ENCODE peak calls at places on chromosomes 5 and 9, in seven cellular contexts. Z is H9, B is mesenchymal stem cell, T is IMR-90, I is neuronal stem cell, Y is trophoblast cell, V is H1. N is an unnamed sample.

GRCh38 chr5:43569236-43569635 is 12.4 kb upstream of the PAIP1 start:
- DNase-seq in Y (no peak), Z (no peak), V (no peak), T (no peak), I (no peak), B (no peak), N (no peak)

GRCh38 chr5:166845044-166845443 is 1446.4 kb upstream of the WWC1 start:
- DNase-seq in Z (no peak), I (peak; percentile 56), T (no peak), B (peak; percentile 40), V (no peak), Y (peak; percentile 43), N (peak; percentile 33)

GRCh38 chr5:82365026-82365425 is 86.9 kb upstream of the RPS23 start:
- DNase-seq in I (no peak), B (no peak), V (no peak), T (no peak), Y (no peak), Z (no peak), N (no peak)

GRCh38 chr9:128705051-128705965 is 3.0 kb downstream of the PKN3 start:
- DNase-seq in T (no peak), Y (no peak), I (no peak), V (no peak), Z (peak; percentile 26), B (no peak), N (no peak)

GRCh38 chr5:149317281-149318048 is 27.8 kb upstream of the GRPEL2 start:
- DNase-seq in Z (no peak), B (peak; percentile 65), V (no peak), Y (peak; percentile 52), T (peak; percentile 58), I (peak; percentile 26), N (peak; percentile 52)

GRCh38 chr5:167294861-167295685 is 996.4 kb upstream of the WWC1 start:
- DNase-seq in T (peak; percentile 91), B (peak; percentile 96), Y (peak; percentile 20), V (no peak), I (no peak), Z (no peak), N (peak; percentile 83)

GRCh38 chr9:137461663-137462395 is 2.7 kb upstream of the NSMF start:
- DNase-seq in V (peak; percentile 66), T (no peak), Y (peak; percentile 58), I (no peak), B (peak; percentile 43), Z (peak; percentile 94), N (peak; percentile 82)

GRCh38 chr5:43802119-43802518 is 199.1 kb downstream of the NNT start:
- DNase-seq in Y (no peak), Z (no peak), V (no peak), B (no peak), I (no peak), T (peak; percentile 20), N (no peak)

GRCh38 chr9:114112778-114113585 is 13.9 kb upstream of the KIF12 start:
- DNase-seq in Z (no peak), Y (peak; percentile 56), V (no peak), I (no peak), T (peak; percentile 75), B (peak; percentile 45), N (no peak)

GRCh38 chr5:6745706-6746217 is 32.5 kb downstream of the TENT4A start:
- DNase-seq in V (no peak), B (peak; percentile 68), Z (no peak), T (peak; percentile 79), Y (peak; percentile 75), I (no peak), N (peak; percentile 33)

GRCh38 chr9:113381909-113382411 is 5.2 kb upstream of the HDHD3 start:
- DNase-seq in T (no peak), Y (peak; percentile 54), B (no peak), I (no peak), Z (no peak), V (no peak), N (no peak)

GRCh38 chr5:56359429-56359781 is 126.3 kb upstream of the ANKRD55 start:
- DNase-seq in Z (no peak), T (no peak), B (no peak), Y (no peak), V (no peak), I (no peak), N (no peak)

GRCh38 chr9:86944974-86945867 is 2.1 kb downstream of the GAS1 start:
- DNase-seq in T (peak; percentile 39), B (peak; percentile 16), Y (no peak), Z (peak; percentile 52), V (no peak), I (no peak), N (peak; percentile 59)

GRCh38 chr9:98808879-98809278 is 1.4 kb downstream of the GALNT12 start:
- DNase-seq in Y (no peak), V (no peak), B (no peak), Z (no peak), I (no peak), T (no peak), N (no peak)

GRCh38 chr9:98809311-98810105 is 2.0 kb downstream of the GALNT12 start:
- DNase-seq in T (no peak), V (no peak), Y (no peak), Z (no peak), B (no peak), I (peak; percentile 55), N (peak; percentile 89)

GRCh38 chr9:98807070-98807810 is at the start of gene GALNT12:
- DNase-seq in I (no peak), B (no peak), Z (peak; percentile 67), V (no peak), Y (peak; percentile 21), T (no peak), N (peak; percentile 57)

GRCh38 chr9:98807811-98808195 is 333 bp downstream of the GALNT12 start:
- DNase-seq in B (peak; percentile 22), I (no peak), V (no peak), Z (no peak), T (no peak), Y (peak; percentile 39), N (no peak)

GRCh38 chr9:98808411-98808815 is 943 bp downstream of the GALNT12 start:
- DNase-seq in T (no peak), I (no peak), Y (no peak), Z (no peak), B (no peak), V (no peak), N (no peak)
- H3K18ac ChIP-seq in T (no peak overlapping the region), I (peak overlapping the region; percentile 1), Y (no peak overlapping the region), Z (no peak overlapping the region), B (no peak overlapping the region), V (peak overlapping the region; percentile 4), N (no peak overlapping the region)

GRCh38 chr5:2193142-2193922 is 310.6 kb upstream of the IRX4 start:
- DNase-seq in I (no peak), Y (no peak), Z (no peak), T (no peak), B (no peak), V (no peak), N (no peak)

GRCh38 chr5:2191972-2192371 is 309.2 kb upstream of the IRX4 start:
- DNase-seq in T (no peak), V (no peak), Y (no peak), B (no peak), Z (peak; percentile 25), I (no peak), N (peak; percentile 14)

GRCh38 chr5:2190549-2190948 is 307.8 kb upstream of the IRX4 start:
- DNase-seq in B (no peak), V (no peak), I (no peak), Z (no peak), Y (no peak), T (no peak), N (no peak)

GRCh38 chr5:2193923-2194555 is 311.3 kb upstream of the IRX4 start:
- DNase-seq in I (no peak), V (no peak), Y (no peak), B (no peak), T (no peak), Z (no peak), N (no peak)

GRCh38 chr5:2192496-2192895 is 309.8 kb upstream of the IRX4 start:
- DNase-seq in B (no peak), V (no peak), I (no peak), Y (no peak), Z (peak; percentile 17), T (no peak), N (no peak)
- H3K18ac ChIP-seq in B (no peak overlapping the region), V (no peak overlapping the region), I (peak overlapping the region; percentile 62), Y (no peak overlapping the region), Z (no peak overlapping the region), T (no peak overlapping the region), N (no peak overlapping the region)

DNA sequence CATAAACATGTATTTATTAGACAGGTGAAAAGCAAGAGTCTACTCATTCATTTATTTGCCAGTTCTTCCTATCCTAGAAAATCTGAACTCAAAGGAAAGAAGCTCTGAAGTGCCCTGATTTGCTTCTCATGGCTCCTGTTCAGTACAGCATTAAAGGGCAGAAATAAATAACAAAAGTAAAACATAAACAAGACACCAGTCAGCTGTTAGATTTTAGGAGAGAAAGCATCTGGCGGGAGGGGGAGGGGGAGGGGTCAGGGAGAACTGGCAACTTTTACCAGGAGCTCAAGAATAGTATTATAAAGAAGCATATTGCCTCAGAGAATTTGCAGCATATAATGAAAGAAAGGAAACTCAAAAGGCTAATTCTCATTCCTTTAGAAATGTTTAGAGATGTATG is 68.2 kb downstream of the SEMA6A start:
- DNase-seq in Y (no peak), B (peak; percentile 17), V (no peak), I (no peak), T (no peak), Z (no peak), N (no peak)
- H3K18ac ChIP-seq in Y (no peak overlapping the region), B (no peak overlapping the region), V (no peak overlapping the region), I (no peak overlapping the region), T (no peak overlapping the region), Z (no peak overlapping the region), N (no peak overlapping the region)

GRCh38 chr9:107874137-107874536 is 384.6 kb upstream of the KLF4 start:
- DNase-seq in T (no peak), I (no peak), Y (no peak), B (no peak), Z (no peak), V (no peak), N (no peak)
- H3K18ac ChIP-seq in T (no peak overlapping the region), I (no peak overlapping the region), Y (no peak overlapping the region), B (no peak overlapping the region), Z (no peak overlapping the region), V (no peak overlapping the region), N (no peak overlapping the region)

GRCh38 chr9:107720511-107720910 is 230.9 kb upstream of the KLF4 start:
- DNase-seq in V (no peak), Y (no peak), Z (no peak), I (no peak), B (no peak), T (no peak), N (no peak)
- H3K18ac ChIP-seq in V (no peak overlapping the region), Y (no peak overlapping the region), Z (no peak overlapping the region), I (no peak overlapping the region), B (no peak overlapping the region), T (no peak overlapping the region), N (no peak overlapping the region)

GRCh38 chr5:98722188-98722587 is 51.3 kb upstream of the RGMB start:
- DNase-seq in V (no peak), Z (no peak), Y (peak; percentile 40), B (no peak), T (peak; percentile 31), I (no peak), N (no peak)

GRCh38 chr5:98723061-98723460 is 50.4 kb upstream of the RGMB start:
- DNase-seq in Y (no peak), I (no peak), V (no peak), B (no peak), Z (no peak), T (no peak), N (no peak)

GRCh38 chr5:98726258-98726657 is 47.2 kb upstream of the RGMB start:
- DNase-seq in B (no peak), Y (no peak), T (no peak), Z (no peak), I (no peak), V (no peak), N (no peak)

GRCh38 chr5:98721231-98721928 is 52.1 kb upstream of the RGMB start:
- DNase-seq in V (no peak), B (no peak), Y (no peak), T (peak; percentile 55), Z (no peak), I (no peak), N (no peak)
- H3K18ac ChIP-seq in V (no peak overlapping the region), B (no peak overlapping the region), Y (no peak overlapping the region), T (peak overlapping the region; percentile 9), Z (no peak overlapping the region), I (no peak overlapping the region), N (no peak overlapping the region)